ENCODE peak calls at places on chromosomes 5 and 9, in four cellular contexts. O, D, J and P are unnamed samples.
A peak's percentile ranks its signal among the peaks of the same experiment; 100 is the strongest.

GRCh38 chr5:125835293-125836172 is 587.7 kb upstream of the GRAMD2B start:
- DNase-seq in O (no peak), D (peak; percentile 25), J (no peak), P (no peak)

GRCh38 chr9:14345586-14346237 is 31.8 kb upstream of the NFIB start:
- DNase-seq in O (no peak), D (no peak), J (no peak), P (no peak)

GRCh38 chr5:80747922-80748321 is 93.1 kb upstream of the DHFR start:
- DNase-seq in O (no peak), D (no peak), J (no peak), P (no peak)

GRCh38 chr5:75059887-75060286 is 7.5 kb upstream of the GCNT4 start:
- DNase-seq in O (no peak), D (no peak), J (peak; percentile 92), P (no peak)

GRCh38 chr5:80960531-80961375 is 590 bp downstream of the RASGRF2 start:
- DNase-seq in O (no peak), D (no peak), J (peak; percentile 49), P (peak; percentile 7)

GRCh38 chr5:147643142-147643541 is 133.3 kb upstream of the DPYSL3 start:
- DNase-seq in O (no peak), D (no peak), J (no peak), P (no peak)

GRCh38 chr5:60271517-60271916 is 378.0 kb upstream of the PDE4D start:
- DNase-seq in O (no peak), D (no peak), J (no peak), P (no peak)

GRCh38 chr5:153613143-153613542 is 122.7 kb downstream of the GRIA1 start:
- DNase-seq in O (peak; percentile 29), D (no peak), J (no peak), P (no peak)

GRCh38 chr5:90866333-90866732 is 307.7 kb downstream of the ADGRV1 start:
- DNase-seq in O (peak; percentile 23), D (peak; percentile 57), J (peak; percentile 49), P (peak; percentile 59)

GRCh38 chr5:52743012-52743411 is 44.7 kb upstream of the ITGA1 start:
- DNase-seq in O (no peak), D (no peak), J (no peak), P (no peak)

GRCh38 chr9:86322973-86323644 is 31.1 kb downstream of the TUT7 start:
- DNase-seq in O (peak; percentile 78), D (no peak), J (no peak), P (no peak)

GRCh38 chr5:89968870-89969472 is 440.6 kb downstream of the CETN3 start:
- DNase-seq in O (no peak), D (no peak), J (no peak), P (no peak)

GRCh38 chr9:121711281-121711680 is 59.8 kb downstream of the DAB2IP start:
- DNase-seq in O (no peak), D (no peak), J (no peak), P (no peak)

GRCh38 chr9:32278991-32279390 is 105.5 kb upstream of the ACO1 start:
- DNase-seq in O (no peak), D (no peak), J (no peak), P (no peak)

GRCh38 chr5:176775409-176775808 is 35.0 kb upstream of the UNC5A start:
- DNase-seq in O (no peak), D (no peak), J (no peak), P (no peak)

GRCh38 chr5:25754895-25755294 is 1110.1 kb upstream of the CDH10 start:
- DNase-seq in O (no peak), D (no peak), J (no peak), P (no peak)

GRCh38 chr9:22395585-22396205 is 50.9 kb upstream of the DMRTA1 start:
- DNase-seq in O (peak; percentile 31), D (peak; percentile 20), J (no peak), P (no peak)

GRCh38 chr9:70639853-70640814 is 225.7 kb upstream of the KLF9 start:
- DNase-seq in O (peak; percentile 61), D (peak; percentile 70), J (no peak), P (peak; percentile 4)

GRCh38 chr5:140043508-140043872 is 391 bp upstream of the NRG2 start:
- DNase-seq in O (no peak), D (peak; percentile 35), J (no peak), P (peak; percentile 57)